ENCODE peak calls at places on chromosomes 3 and 15, in four cellular contexts. One of them, this sample, is unnamed.

GRCh38 chr3:54342676-54343075 is 220.3 kb downstream of the CACNA2D3 start:
- DNase-seq in progenitor cell of endocrine pancreas: no peak
- DNase-seq in AG09319: no peak
- DNase-seq in foreskin fibroblast: no peak
- DNase-seq in this sample: no peak

GRCh38 chr15:93982226-93982641 is 249.1 kb upstream of the MCTP2 start:
- DNase-seq in progenitor cell of endocrine pancreas: no peak
- DNase-seq in AG09319: no peak
- DNase-seq in foreskin fibroblast: no peak
- DNase-seq in this sample: peak

GRCh38 chr15:41954036-41954435 is 18.3 kb downstream of the EHD4 start:
- DNase-seq in progenitor cell of endocrine pancreas: no peak
- DNase-seq in AG09319: no peak
- DNase-seq in foreskin fibroblast: no peak
- DNase-seq in this sample: no peak

GRCh38 chr3:190809351-190809750 is 53.1 kb downstream of the GMNC start:
- DNase-seq in progenitor cell of endocrine pancreas: no peak
- DNase-seq in AG09319: no peak
- DNase-seq in foreskin fibroblast: no peak
- DNase-seq in this sample: no peak

GRCh38 chr3:110894574-110894973 is 177.0 kb upstream of the NECTIN3 start:
- DNase-seq in progenitor cell of endocrine pancreas: no peak
- DNase-seq in AG09319: no peak
- DNase-seq in foreskin fibroblast: no peak
- DNase-seq in this sample: no peak

GRCh38 chr3:248841-249520 is 52.4 kb downstream of the CHL1 start:
- DNase-seq in progenitor cell of endocrine pancreas: no peak
- DNase-seq in AG09319: no peak
- DNase-seq in foreskin fibroblast: no peak
- DNase-seq in this sample: no peak

GRCh38 chr3:151903501-151903991 is 30.1 kb downstream of the SUCNR1 start:
- DNase-seq in progenitor cell of endocrine pancreas: no peak
- DNase-seq in AG09319: peak
- DNase-seq in foreskin fibroblast: peak
- DNase-seq in this sample: no peak

GRCh38 chr3:160400048-160400630 is 689 bp downstream of the SMC4 start:
- DNase-seq in progenitor cell of endocrine pancreas: peak
- DNase-seq in AG09319: no peak
- DNase-seq in foreskin fibroblast: peak
- DNase-seq in this sample: no peak

GRCh38 chr3:188950832-188951489 is 220.8 kb upstream of the TPRG1 start:
- DNase-seq in progenitor cell of endocrine pancreas: no peak
- DNase-seq in AG09319: peak
- DNase-seq in foreskin fibroblast: peak
- DNase-seq in this sample: peak

GRCh38 chr3:50157821-50158556 is 2.9 kb downstream of the SEMA3F start:
- DNase-seq in progenitor cell of endocrine pancreas: no peak
- DNase-seq in AG09319: no peak
- DNase-seq in foreskin fibroblast: peak
- DNase-seq in this sample: no peak

GRCh38 chr3:9408061-9408460 is 10.6 kb downstream of the SETD5 start:
- DNase-seq in progenitor cell of endocrine pancreas: no peak
- DNase-seq in AG09319: no peak
- DNase-seq in foreskin fibroblast: no peak
- DNase-seq in this sample: no peak

GRCh38 chr15:78034495-78035191 is 42.9 kb downstream of the TBC1D2B start:
- DNase-seq in progenitor cell of endocrine pancreas: no peak
- DNase-seq in AG09319: no peak
- DNase-seq in foreskin fibroblast: peak
- DNase-seq in this sample: no peak

GRCh38 chr15:60520825-60521368 is 42.0 kb upstream of the ICE2 start:
- DNase-seq in progenitor cell of endocrine pancreas: peak
- DNase-seq in AG09319: no peak
- DNase-seq in foreskin fibroblast: peak
- DNase-seq in this sample: peak

GRCh38 chr3:36147934-36148333 is 232.4 kb upstream of the STAC start:
- DNase-seq in progenitor cell of endocrine pancreas: no peak
- DNase-seq in AG09319: no peak
- DNase-seq in foreskin fibroblast: no peak
- DNase-seq in this sample: no peak

GRCh38 chr15:57403946-57404345 is 27.6 kb downstream of the CGNL1 start:
- DNase-seq in progenitor cell of endocrine pancreas: no peak
- DNase-seq in AG09319: no peak
- DNase-seq in foreskin fibroblast: no peak
- DNase-seq in this sample: no peak

GRCh38 chr3:195147649-195148121 is 123.3 kb downstream of the XXYLT1 start:
- DNase-seq in progenitor cell of endocrine pancreas: no peak
- DNase-seq in AG09319: no peak
- DNase-seq in foreskin fibroblast: peak
- DNase-seq in this sample: no peak

GRCh38 chr3:165212580-165212979 is 16.4 kb upstream of the SLITRK3 start:
- DNase-seq in progenitor cell of endocrine pancreas: no peak
- DNase-seq in AG09319: no peak
- DNase-seq in foreskin fibroblast: no peak
- DNase-seq in this sample: no peak

GRCh38 chr3:165210727-165211126 is 14.5 kb upstream of the SLITRK3 start:
- DNase-seq in progenitor cell of endocrine pancreas: no peak
- DNase-seq in AG09319: no peak
- DNase-seq in foreskin fibroblast: no peak
- DNase-seq in this sample: no peak

GRCh38 chr3:165206454-165207266 is 10.5 kb upstream of the SLITRK3 start:
- DNase-seq in progenitor cell of endocrine pancreas: peak
- DNase-seq in AG09319: peak
- DNase-seq in foreskin fibroblast: peak
- DNase-seq in this sample: peak

GRCh38 chr3:165211749-165212148 is 15.6 kb upstream of the SLITRK3 start:
- DNase-seq in progenitor cell of endocrine pancreas: no peak
- DNase-seq in AG09319: no peak
- DNase-seq in foreskin fibroblast: no peak
- DNase-seq in this sample: no peak

GRCh38 chr3:165210132-165210531 is 13.9 kb upstream of the SLITRK3 start:
- DNase-seq in progenitor cell of endocrine pancreas: no peak
- DNase-seq in AG09319: no peak
- DNase-seq in foreskin fibroblast: no peak
- DNase-seq in this sample: no peak
- TF ChIP-seq CTCF in progenitor cell of endocrine pancreas: peak
- TF ChIP-seq CTCF in AG09319: peak
- TF ChIP-seq CTCF in foreskin fibroblast: no peak
- TF ChIP-seq CTCF in this sample: no peak

GRCh38 chr3:133283958-133284807 is 115.7 kb upstream of the BFSP2 start:
- DNase-seq in progenitor cell of endocrine pancreas: no peak
- DNase-seq in AG09319: no peak
- DNase-seq in foreskin fibroblast: peak
- DNase-seq in this sample: no peak

GRCh38 chr3:133292251-133292650 is 107.6 kb upstream of the BFSP2 start:
- DNase-seq in progenitor cell of endocrine pancreas: no peak
- DNase-seq in AG09319: no peak
- DNase-seq in foreskin fibroblast: no peak
- DNase-seq in this sample: no peak

GRCh38 chr3:133293397-133294107 is 106.3 kb upstream of the BFSP2 start:
- DNase-seq in progenitor cell of endocrine pancreas: no peak
- DNase-seq in AG09319: no peak
- DNase-seq in foreskin fibroblast: no peak
- DNase-seq in this sample: no peak

GRCh38 chr3:133294253-133294652 is 105.6 kb upstream of the BFSP2 start:
- DNase-seq in progenitor cell of endocrine pancreas: no peak
- DNase-seq in AG09319: no peak
- DNase-seq in foreskin fibroblast: peak
- DNase-seq in this sample: no peak

GRCh38 chr3:133289322-133289721 is 110.5 kb upstream of the BFSP2 start:
- DNase-seq in progenitor cell of endocrine pancreas: no peak
- DNase-seq in AG09319: no peak
- DNase-seq in foreskin fibroblast: no peak
- DNase-seq in this sample: no peak
- TF ChIP-seq CTCF in progenitor cell of endocrine pancreas: no peak
- TF ChIP-seq CTCF in AG09319: no peak
- TF ChIP-seq CTCF in foreskin fibroblast: no peak
- TF ChIP-seq CTCF in this sample: no peak

GRCh38 chr15:101146118-101146702 is 105.6 kb downstream of the CHSY1 start:
- DNase-seq in progenitor cell of endocrine pancreas: no peak
- DNase-seq in AG09319: no peak
- DNase-seq in foreskin fibroblast: no peak
- DNase-seq in this sample: no peak

GRCh38 chr15:101148881-101149664 is 102.8 kb downstream of the CHSY1 start:
- DNase-seq in progenitor cell of endocrine pancreas: no peak
- DNase-seq in AG09319: no peak
- DNase-seq in foreskin fibroblast: no peak
- DNase-seq in this sample: no peak

GRCh38 chr15:101145362-101145761 is 106.5 kb downstream of the CHSY1 start:
- DNase-seq in progenitor cell of endocrine pancreas: no peak
- DNase-seq in AG09319: no peak
- DNase-seq in foreskin fibroblast: no peak
- DNase-seq in this sample: no peak

GRCh38 chr15:101148166-101148880 is 103.5 kb downstream of the CHSY1 start:
- DNase-seq in progenitor cell of endocrine pancreas: no peak
- DNase-seq in AG09319: no peak
- DNase-seq in foreskin fibroblast: no peak
- DNase-seq in this sample: no peak

DNA sequence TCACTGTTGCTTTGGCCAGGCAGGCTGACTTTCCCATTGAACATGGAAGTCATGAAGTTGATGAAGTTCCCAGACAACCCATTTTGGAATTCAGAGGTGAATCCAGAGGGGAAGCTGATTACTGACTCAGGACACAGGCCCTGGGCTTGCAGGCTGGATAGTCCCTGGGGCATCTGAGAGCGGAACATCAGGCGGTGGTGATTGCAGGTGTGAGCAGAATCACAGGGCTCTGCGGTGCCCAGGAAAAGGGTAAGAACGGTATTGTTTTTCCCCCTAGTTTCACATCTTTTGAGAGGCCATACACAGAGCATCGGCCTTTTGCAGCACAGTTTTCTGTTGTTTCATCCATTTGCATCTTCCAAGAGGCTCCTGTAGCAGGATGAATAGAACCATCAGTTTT is 104.7 kb downstream of the CHSY1 start:
- DNase-seq in progenitor cell of endocrine pancreas: no peak
- DNase-seq in AG09319: no peak
- DNase-seq in foreskin fibroblast: no peak
- DNase-seq in this sample: no peak
- TF ChIP-seq CTCF in progenitor cell of endocrine pancreas: no peak
- TF ChIP-seq CTCF in AG09319: no peak
- TF ChIP-seq CTCF in foreskin fibroblast: no peak
- TF ChIP-seq CTCF in this sample: no peak

GRCh38 chr3:171526869-171527268 is 66.7 kb upstream of the TNIK start:
- DNase-seq in progenitor cell of endocrine pancreas: no peak
- DNase-seq in AG09319: peak
- DNase-seq in foreskin fibroblast: peak
- DNase-seq in this sample: peak
- TF ChIP-seq CTCF in progenitor cell of endocrine pancreas: no peak
- TF ChIP-seq CTCF in AG09319: peak
- TF ChIP-seq CTCF in foreskin fibroblast: no peak
- TF ChIP-seq CTCF in this sample: no peak

GRCh38 chr3:174891524-174892203 is 32.5 kb downstream of the NAALADL2 start:
- DNase-seq in progenitor cell of endocrine pancreas: no peak
- DNase-seq in AG09319: no peak
- DNase-seq in foreskin fibroblast: no peak
- DNase-seq in this sample: no peak
- TF ChIP-seq CTCF in progenitor cell of endocrine pancreas: no peak
- TF ChIP-seq CTCF in AG09319: no peak
- TF ChIP-seq CTCF in foreskin fibroblast: no peak
- TF ChIP-seq CTCF in this sample: no peak

DNA sequence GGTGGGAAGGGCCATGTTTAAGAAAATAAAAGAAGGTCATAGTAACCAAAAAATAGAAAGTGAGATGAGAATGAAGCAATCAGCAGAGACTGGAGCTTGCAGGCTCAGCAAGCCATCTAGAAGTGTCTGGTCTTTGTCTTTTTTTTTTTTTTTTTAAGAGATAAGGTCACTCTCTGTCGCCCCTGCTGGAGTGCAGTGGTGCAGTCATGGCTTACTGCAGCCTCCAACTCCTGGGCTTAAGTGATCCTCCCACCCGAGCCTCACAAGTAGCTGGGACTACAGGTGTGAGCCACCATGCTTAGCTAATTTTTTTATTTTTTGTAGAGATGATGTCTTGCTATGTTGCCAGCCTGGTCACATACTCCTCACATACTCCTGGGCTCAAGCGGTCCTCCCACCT is 36.2 kb downstream of the GXYLT2 start:
- DNase-seq in progenitor cell of endocrine pancreas: no peak
- DNase-seq in AG09319: no peak
- DNase-seq in foreskin fibroblast: no peak
- DNase-seq in this sample: no peak
- TF ChIP-seq CTCF in progenitor cell of endocrine pancreas: peak
- TF ChIP-seq CTCF in AG09319: no peak
- TF ChIP-seq CTCF in foreskin fibroblast: peak
- TF ChIP-seq CTCF in this sample: peak